ENCODE peak calls at places on chromosomes 7 and 10, in seven cellular contexts. S is endothelial cell; O is type B pancreatic cell; K is GM06990; U is Panc1; Q is AG09309; X is CD8-positive, alpha-beta memory T cell. L is an unnamed sample.

GRCh38 chr7:116551692-116552091 is 26.9 kb downstream of the CAV1 start:
- DNase-seq in S (no peak), O (no peak), K (no peak), U (no peak), Q (no peak), X (no peak), L (no peak)

GRCh38 chr10:3781458-3782098 is 3.4 kb downstream of the KLF6 start:
- DNase-seq in S (peak), O (no peak), K (no peak), U (no peak), Q (no peak), X (no peak), L (no peak)

GRCh38 chr7:150945853-150946825 is 32.0 kb downstream of the KCNH2 start:
- DNase-seq in S (no peak), O (no peak), K (no peak), U (no peak), Q (no peak), X (no peak), L (no peak)

GRCh38 chr7:16514729-16515128 is 11.9 kb upstream of the LRRC72 start:
- DNase-seq in S (no peak), O (no peak), K (no peak), U (no peak), Q (no peak), X (no peak), L (no peak)

GRCh38 chr10:122446668-122447410 is 7.6 kb upstream of the ARMS2 start:
- DNase-seq in S (no peak), O (no peak), K (no peak), U (no peak), Q (no peak), X (no peak), L (no peak)

GRCh38 chr7:140669352-140669751 is 3.4 kb upstream of the ADCK2 start:
- DNase-seq in S (no peak), O (no peak), K (no peak), U (no peak), Q (no peak), X (no peak), L (no peak)

GRCh38 chr7:19215421-19215820 is 70.2 kb upstream of the FERD3L start:
- DNase-seq in S (no peak), O (no peak), K (no peak), U (no peak), Q (peak), X (no peak), L (peak)

GRCh38 chr10:129967579-129968019 is 3.5 kb upstream of the EBF3 start:
- DNase-seq in S (no peak), O (no peak), K (no peak), U (no peak), Q (no peak), X (no peak), L (no peak)

GRCh38 chr10:21907436-21907835 is 96.1 kb downstream of the DNAJC1 start:
- DNase-seq in S (no peak), O (no peak), K (no peak), U (no peak), Q (no peak), X (no peak), L (no peak)

GRCh38 chr10:33571616-33572015 is 237.1 kb upstream of the NRP1 start:
- DNase-seq in S (no peak), O (no peak), K (no peak), U (no peak), Q (no peak), X (no peak), L (no peak)

GRCh38 chr7:11786186-11786585 is 45.8 kb downstream of the THSD7A start:
- DNase-seq in S (no peak), O (no peak), K (no peak), U (peak), Q (no peak), X (no peak), L (no peak)

GRCh38 chr7:120091807-120092206 is 181.2 kb upstream of the KCND2 start:
- DNase-seq in S (no peak), O (no peak), K (no peak), U (no peak), Q (no peak), X (no peak), L (no peak)

GRCh38 chr7:17996442-17997223 is 31.0 kb downstream of the PRPS1L1 start:
- DNase-seq in S (no peak), O (no peak), K (no peak), U (no peak), Q (no peak), X (no peak), L (no peak)

GRCh38 chr7:140607441-140607989 is 33.1 kb downstream of the DENND2A start:
- DNase-seq in S (no peak), O (no peak), K (no peak), U (no peak), Q (no peak), X (no peak), L (no peak)

GRCh38 chr10:132957131-132957530 is 14.8 kb upstream of the CFAP46 start:
- DNase-seq in S (no peak), O (no peak), K (no peak), U (no peak), Q (no peak), X (no peak), L (no peak)

GRCh38 chr10:110498087-110498981 is 627 bp downstream of the DUSP5 start:
- DNase-seq in S (peak), O (peak), K (peak), U (no peak), Q (no peak), X (peak), L (no peak)

GRCh38 chr10:130787821-130788220 is 523.7 kb downstream of the TCERG1L start:
- DNase-seq in S (no peak), O (no peak), K (no peak), U (no peak), Q (no peak), X (no peak), L (no peak)

GRCh38 chr10:98383869-98384268 is 31.1 kb downstream of the PYROXD2 start:
- DNase-seq in S (no peak), O (no peak), K (no peak), U (no peak), Q (no peak), X (no peak), L (no peak)

GRCh38 chr10:6721480-6721879 is 141.4 kb upstream of the PRKCQ start:
- DNase-seq in S (peak), O (no peak), K (no peak), U (no peak), Q (peak), X (no peak), L (peak)

GRCh38 chr10:69479737-69480412 is 28.6 kb downstream of the TSPAN15 start:
- DNase-seq in S (peak), O (no peak), K (no peak), U (no peak), Q (peak), X (no peak), L (no peak)

GRCh38 chr10:59625842-59626522 is 83.7 kb downstream of the SLC16A9 start:
- DNase-seq in S (peak), O (no peak), K (peak), U (peak), Q (peak), X (no peak), L (peak)

GRCh38 chr10:110609592-110609991 is 34.5 kb upstream of the RBM20 start:
- DNase-seq in S (no peak), O (no peak), K (no peak), U (no peak), Q (no peak), X (no peak), L (no peak)

GRCh38 chr7:69105981-69106380 is 492.3 kb upstream of the AUTS2 start:
- DNase-seq in S (no peak), O (no peak), K (no peak), U (no peak), Q (no peak), X (no peak), L (no peak)

L was measured in HFF-Myc.